ENCODE peak calls at places on chromosome 2, in four cellular contexts. One of them, this sample, is unnamed.

GRCh38 chr2:174174741-174175140 is 73.6 kb downstream of the OLA1 start:
- DNase-seq in HT-29: no peak
- DNase-seq in activated T-cell treated with anti-CD3 and anti-CD28 coated beads for 1 hour: no peak
- DNase-seq in ovary: no peak
- DNase-seq in this sample: peak

GRCh38 chr2:112690853-112691390 is 29.9 kb upstream of the NT5DC4 start:
- DNase-seq in HT-29: peak
- DNase-seq in activated T-cell treated with anti-CD3 and anti-CD28 coated beads for 1 hour: peak
- DNase-seq in ovary: peak
- DNase-seq in this sample: peak

GRCh38 chr2:152627010-152627957 is 90.0 kb downstream of the PRPF40A start:
- DNase-seq in HT-29: peak
- DNase-seq in activated T-cell treated with anti-CD3 and anti-CD28 coated beads for 1 hour: no peak
- DNase-seq in ovary: no peak
- DNase-seq in this sample: peak

GRCh38 chr2:200101862-200102261 is 146.5 kb downstream of the MAIP1 start:
- DNase-seq in HT-29: no peak
- DNase-seq in activated T-cell treated with anti-CD3 and anti-CD28 coated beads for 1 hour: no peak
- DNase-seq in ovary: no peak
- DNase-seq in this sample: no peak

GRCh38 chr2:181058378-181059269 is 78.2 kb downstream of the UBE2E3 start:
- DNase-seq in HT-29: peak
- DNase-seq in activated T-cell treated with anti-CD3 and anti-CD28 coated beads for 1 hour: peak
- DNase-seq in ovary: no peak
- DNase-seq in this sample: peak

GRCh38 chr2:159617651-159618050 is 1.3 kb upstream of the BAZ2B start:
- DNase-seq in HT-29: peak
- DNase-seq in activated T-cell treated with anti-CD3 and anti-CD28 coated beads for 1 hour: no peak
- DNase-seq in ovary: no peak
- DNase-seq in this sample: peak

GRCh38 chr2:237201461-237202287 is 116.0 kb downstream of the COPS8 start:
- DNase-seq in HT-29: peak
- DNase-seq in activated T-cell treated with anti-CD3 and anti-CD28 coated beads for 1 hour: no peak
- DNase-seq in ovary: peak
- DNase-seq in this sample: no peak

GRCh38 chr2:222450021-222450420 is 25.7 kb downstream of the SGPP2 start:
- DNase-seq in HT-29: no peak
- DNase-seq in activated T-cell treated with anti-CD3 and anti-CD28 coated beads for 1 hour: no peak
- DNase-seq in ovary: no peak
- DNase-seq in this sample: no peak

GRCh38 chr2:235255716-235256115 is 238.1 kb upstream of the AGAP1 start:
- DNase-seq in HT-29: no peak
- DNase-seq in activated T-cell treated with anti-CD3 and anti-CD28 coated beads for 1 hour: no peak
- DNase-seq in ovary: no peak
- DNase-seq in this sample: no peak

GRCh38 chr2:74110537-74110936 is 37.2 kb downstream of the BOLA3 start:
- DNase-seq in HT-29: no peak
- DNase-seq in activated T-cell treated with anti-CD3 and anti-CD28 coated beads for 1 hour: no peak
- DNase-seq in ovary: no peak
- DNase-seq in this sample: no peak

GRCh38 chr2:85222792-85223191 is 89.6 kb downstream of the TCF7L1 start:
- DNase-seq in HT-29: no peak
- DNase-seq in activated T-cell treated with anti-CD3 and anti-CD28 coated beads for 1 hour: no peak
- DNase-seq in ovary: no peak
- DNase-seq in this sample: no peak

GRCh38 chr2:172408143-172408766 is 19.1 kb upstream of the ITGA6 start:
- DNase-seq in HT-29: no peak
- DNase-seq in activated T-cell treated with anti-CD3 and anti-CD28 coated beads for 1 hour: no peak
- DNase-seq in ovary: no peak
- DNase-seq in this sample: peak

GRCh38 chr2:109331864-109332848 is 203.2 kb downstream of the SH3RF3 start:
- DNase-seq in HT-29: peak
- DNase-seq in activated T-cell treated with anti-CD3 and anti-CD28 coated beads for 1 hour: no peak
- DNase-seq in ovary: peak
- DNase-seq in this sample: peak

GRCh38 chr2:36287363-36288275 is 68.0 kb upstream of the CRIM1 start:
- DNase-seq in HT-29: no peak
- DNase-seq in activated T-cell treated with anti-CD3 and anti-CD28 coated beads for 1 hour: no peak
- DNase-seq in ovary: no peak
- DNase-seq in this sample: peak

GRCh38 chr2:229920011-229920781 is 1.6 kb downstream of the TRIP12 start:
- DNase-seq in HT-29: no peak
- DNase-seq in activated T-cell treated with anti-CD3 and anti-CD28 coated beads for 1 hour: peak
- DNase-seq in ovary: no peak
- DNase-seq in this sample: peak

GRCh38 chr2:8049851-8050571 is 631.8 kb upstream of the ID2 start:
- DNase-seq in HT-29: no peak
- DNase-seq in activated T-cell treated with anti-CD3 and anti-CD28 coated beads for 1 hour: no peak
- DNase-seq in ovary: no peak
- DNase-seq in this sample: no peak

GRCh38 chr2:172249986-172250385 is 147.3 kb upstream of the DLX2 start:
- DNase-seq in HT-29: no peak
- DNase-seq in activated T-cell treated with anti-CD3 and anti-CD28 coated beads for 1 hour: no peak
- DNase-seq in ovary: no peak
- DNase-seq in this sample: peak

GRCh38 chr2:110906613-110907365 is 174.4 kb downstream of the ACOXL start:
- DNase-seq in HT-29: no peak
- DNase-seq in activated T-cell treated with anti-CD3 and anti-CD28 coated beads for 1 hour: no peak
- DNase-seq in ovary: no peak
- DNase-seq in this sample: no peak

GRCh38 chr2:178550352-178550751 is 70.1 kb downstream of the PLEKHA3 start:
- DNase-seq in HT-29: no peak
- DNase-seq in activated T-cell treated with anti-CD3 and anti-CD28 coated beads for 1 hour: no peak
- DNase-seq in ovary: no peak
- DNase-seq in this sample: no peak

GRCh38 chr2:165513479-165513878 is 44.0 kb downstream of the CSRNP3 start:
- DNase-seq in HT-29: no peak
- DNase-seq in activated T-cell treated with anti-CD3 and anti-CD28 coated beads for 1 hour: no peak
- DNase-seq in ovary: no peak
- DNase-seq in this sample: no peak

This sample was measured in endothelial cell of umbilical vein.